ENCODE peak calls at places on chromosomes 12 and 14, in four cellular contexts. One of them, this sample, is unnamed.

GRCh38 chr14:71932229-71932951 is at the start of gene RGS6:
- DNase-seq in mesendoderm: peak
- DNase-seq in H9: peak
- DNase-seq in IMR-90: no peak
- DNase-seq in this sample: peak

GRCh38 chr12:93979189-93979588 is 169.2 kb upstream of the PLXNC1 start:
- DNase-seq in mesendoderm: peak
- DNase-seq in H9: no peak
- DNase-seq in IMR-90: peak
- DNase-seq in this sample: no peak

GRCh38 chr12:47905313-47905730 is 528 bp upstream of the VDR start:
- DNase-seq in mesendoderm: no peak
- DNase-seq in IMR-90: no peak
- DNase-seq in H9: peak
- DNase-seq in this sample: no peak

GRCh38 chr12:115474525-115475353 is 790.8 kb upstream of the TBX3 start:
- DNase-seq in H9: no peak
- DNase-seq in mesendoderm: peak
- DNase-seq in IMR-90: no peak
- DNase-seq in this sample: no peak

GRCh38 chr14:61876362-61877049 is 114.3 kb downstream of the SNAPC1 start:
- DNase-seq in mesendoderm: no peak
- DNase-seq in IMR-90: no peak
- DNase-seq in H9: no peak
- DNase-seq in this sample: no peak

GRCh38 chr12:10855807-10856206 is 6.5 kb upstream of the PRR4 start:
- DNase-seq in H9: no peak
- DNase-seq in IMR-90: no peak
- DNase-seq in mesendoderm: no peak
- DNase-seq in this sample: no peak

GRCh38 chr12:102816816-102817434 is 100.1 kb downstream of the PAH start:
- DNase-seq in IMR-90: peak
- DNase-seq in mesendoderm: peak
- DNase-seq in H9: no peak
- DNase-seq in this sample: no peak

GRCh38 chr12:104197264-104197663 is 18.3 kb upstream of the TXNRD1 start:
- DNase-seq in mesendoderm: no peak
- DNase-seq in H9: no peak
- DNase-seq in IMR-90: peak
- DNase-seq in this sample: no peak

GRCh38 chr12:28583771-28584261 is 393.6 kb downstream of the CCDC91 start:
- DNase-seq in mesendoderm: peak
- DNase-seq in IMR-90: peak
- DNase-seq in H9: no peak
- DNase-seq in this sample: no peak

GRCh38 chr12:15705606-15706005 is 83.6 kb downstream of the EPS8 start:
- DNase-seq in IMR-90: no peak
- DNase-seq in mesendoderm: no peak
- DNase-seq in H9: no peak
- DNase-seq in this sample: no peak

GRCh38 chr12:132140501-132140900 is 3.6 kb downstream of the DDX51 start:
- DNase-seq in mesendoderm: no peak
- DNase-seq in IMR-90: no peak
- DNase-seq in H9: no peak
- DNase-seq in this sample: no peak

GRCh38 chr12:51269174-51270066 is 795 bp downstream of the SMAGP start:
- DNase-seq in H9: peak
- DNase-seq in mesendoderm: peak
- DNase-seq in IMR-90: no peak
- DNase-seq in this sample: peak

GRCh38 chr14:65179918-65180724 is 77.8 kb upstream of the MAX start:
- DNase-seq in H9: no peak
- DNase-seq in mesendoderm: no peak
- DNase-seq in IMR-90: peak
- DNase-seq in this sample: no peak

GRCh38 chr12:53184828-53185227 is 4.1 kb upstream of the CSAD start:
- DNase-seq in mesendoderm: no peak
- DNase-seq in IMR-90: no peak
- DNase-seq in H9: no peak
- DNase-seq in this sample: no peak

GRCh38 chr14:68976160-68977067 is 2.7 kb downstream of the ACTN1 start:
- DNase-seq in mesendoderm: no peak
- DNase-seq in H9: no peak
- DNase-seq in IMR-90: peak
- DNase-seq in this sample: no peak

GRCh38 chr12:117563706-117564105 is 202.3 kb upstream of the NOS1 start:
- DNase-seq in H9: no peak
- DNase-seq in mesendoderm: no peak
- DNase-seq in IMR-90: no peak
- DNase-seq in this sample: no peak

GRCh38 chr14:63205281-63205575 is 985 bp downstream of the RHOJ start:
- DNase-seq in H9: no peak
- DNase-seq in IMR-90: no peak
- DNase-seq in mesendoderm: no peak
- DNase-seq in this sample: no peak
- H2BK120ac ChIP-seq in H9: no peak
- H2BK120ac ChIP-seq in IMR-90: peak
- H2BK120ac ChIP-seq in mesendoderm: no peak
- H2BK120ac ChIP-seq in this sample: no peak

GRCh38 chr12:82745062-82745461 is 58.4 kb downstream of the TMTC2 start:
- DNase-seq in IMR-90: no peak
- DNase-seq in H9: no peak
- DNase-seq in mesendoderm: peak
- DNase-seq in this sample: no peak

GRCh38 chr12:82746668-82747067 is 60.0 kb downstream of the TMTC2 start:
- DNase-seq in mesendoderm: no peak
- DNase-seq in IMR-90: no peak
- DNase-seq in H9: no peak
- DNase-seq in this sample: no peak

GRCh38 chr12:82740129-82741000 is 53.7 kb downstream of the TMTC2 start:
- DNase-seq in mesendoderm: peak
- DNase-seq in H9: peak
- DNase-seq in IMR-90: peak
- DNase-seq in this sample: no peak

GRCh38 chr12:82745807-82746206 is 59.1 kb downstream of the TMTC2 start:
- DNase-seq in H9: no peak
- DNase-seq in IMR-90: no peak
- DNase-seq in mesendoderm: no peak
- DNase-seq in this sample: no peak
- H3K56ac ChIP-seq in H9: no peak
- H3K56ac ChIP-seq in IMR-90: no peak
- H3K56ac ChIP-seq in mesendoderm: no peak
- H3K56ac ChIP-seq in this sample: no peak

DNA sequence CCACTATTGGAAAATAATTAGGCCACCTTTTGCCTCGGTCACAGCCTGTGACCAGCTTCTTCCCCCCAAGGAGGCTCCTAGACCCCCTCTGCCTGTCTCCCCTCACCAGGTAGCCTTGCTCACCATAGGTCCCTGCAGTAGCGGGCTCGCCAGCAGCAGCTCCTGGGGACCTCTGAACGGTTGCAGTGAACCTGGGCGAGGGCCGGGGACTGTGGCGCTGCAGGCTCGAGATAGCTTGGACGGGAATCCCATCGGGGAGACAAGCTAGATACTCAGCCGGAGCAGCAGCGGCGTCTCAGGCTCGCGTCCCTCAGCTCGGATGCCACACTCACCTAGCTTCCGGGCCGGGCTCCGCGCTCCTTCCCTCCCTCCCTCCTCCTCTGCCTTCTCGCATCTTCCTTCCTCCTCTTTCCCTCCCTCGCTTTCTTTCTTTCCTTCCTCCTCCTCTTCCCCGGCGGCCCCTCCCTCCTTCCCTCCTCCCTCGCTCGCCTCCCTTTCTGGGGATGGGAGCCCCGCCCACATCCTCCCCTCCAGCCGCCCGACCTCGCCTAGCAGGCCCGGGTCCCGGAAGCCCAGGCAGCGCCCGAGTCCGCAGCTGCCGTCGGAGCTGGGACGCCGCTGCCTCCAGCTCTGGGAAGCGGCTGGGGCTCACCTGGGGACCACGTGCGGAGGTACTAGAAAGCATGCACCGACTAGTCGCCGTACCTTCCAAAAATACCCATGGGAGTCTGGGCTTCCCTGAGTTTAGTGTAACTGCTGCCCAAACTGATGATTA is at the start of gene BMP4:
- DNase-seq in mesendoderm: peak
- DNase-seq in H9: peak
- DNase-seq in IMR-90: peak
- DNase-seq in this sample: peak
- H2BK120ac ChIP-seq in mesendoderm: no peak
- H2BK120ac ChIP-seq in H9: no peak
- H2BK120ac ChIP-seq in IMR-90: peak
- H2BK120ac ChIP-seq in this sample: no peak

GRCh38 chr14:67569651-67570290 is 30.3 kb downstream of the PIGH start:
- DNase-seq in H9: no peak
- DNase-seq in mesendoderm: no peak
- DNase-seq in IMR-90: no peak
- DNase-seq in this sample: no peak
- H3K56ac ChIP-seq in H9: no peak
- H3K56ac ChIP-seq in mesendoderm: no peak
- H3K56ac ChIP-seq in IMR-90: no peak
- H3K56ac ChIP-seq in this sample: no peak

This sample was measured in H1.